ENCODE peak calls at places on chromosome 10, in seven cellular contexts. F is H4; Q is RWPE1; Y is neural crest cell; N is CD4-positive, alpha-beta memory T cell; R is stimulated activated CD4-positive, alpha-beta T cell treated with anti-CD3 and anti-CD28 coated beads, Interleukin-4, amount 100 ng/mL, for 1 hour; G is NCI-H526 treated with DMSO at 0.1 percent for 48 hours. O is an unnamed sample.

GRCh38 chr10:101925027-101925426 is 81.4 kb upstream of the KCNIP2 start:
- DNase-seq in F (no peak), Q (no peak), Y (no peak), N (no peak), R (no peak), G (no peak), O (no peak)

GRCh38 chr10:11147723-11148122 is 130.1 kb downstream of the CELF2 start:
- DNase-seq in F (no peak), Q (no peak), Y (no peak), N (no peak), R (no peak), G (peak), O (peak)

GRCh38 chr10:118721005-118721876 is 33.5 kb downstream of the CACUL1 start:
- DNase-seq in F (peak), Q (peak), Y (peak), N (peak), R (peak), G (no peak), O (peak)

GRCh38 chr10:50577681-50578350 is 45.9 kb downstream of the SGMS1 start:
- DNase-seq in F (peak), Q (no peak), Y (no peak), N (no peak), R (no peak), G (no peak), O (peak)

GRCh38 chr10:21078410-21079329 is 181.6 kb upstream of the NEBL start:
- DNase-seq in F (peak), Q (peak), Y (peak), N (no peak), R (peak), G (peak), O (peak)

GRCh38 chr10:51915031-51915542 is 215.7 kb upstream of the CSTF2T start:
- DNase-seq in F (no peak), Q (no peak), Y (no peak), N (no peak), R (no peak), G (no peak), O (no peak)

GRCh38 chr10:70743879-70744278 is 41.3 kb downstream of the TBATA start:
- DNase-seq in F (no peak), Q (no peak), Y (no peak), N (no peak), R (no peak), G (no peak), O (no peak)

GRCh38 chr10:17116193-17116592 is 13.4 kb downstream of the CUBN start:
- DNase-seq in F (no peak), Q (no peak), Y (no peak), N (no peak), R (no peak), G (no peak), O (no peak)

GRCh38 chr10:24920907-24921881 is 31.2 kb downstream of the PRTFDC1 start:
- DNase-seq in F (peak), Q (peak), Y (no peak), N (peak), R (peak), G (no peak), O (no peak)

GRCh38 chr10:6927001-6927400 is 346.9 kb upstream of the PRKCQ start:
- DNase-seq in F (no peak), Q (no peak), Y (no peak), N (no peak), R (no peak), G (no peak), O (no peak)

GRCh38 chr10:51699145-51699474 is 285 bp downstream of the CSTF2T start:
- DNase-seq in F (no peak), Q (no peak), Y (no peak), N (no peak), R (no peak), G (no peak), O (no peak)